ENCODE peak calls at places on chromosomes 2 and 18, in nine cellular contexts. C, M, Z, K, W, V, J, H and D are unnamed samples.

GRCh38 chr18:79523738-79524180 is 128.0 kb downstream of the NFATC1 start:
- DNase-seq in C (no peak), M (no peak), Z (peak; percentile 31), K (no peak), W (no peak), V (no peak), J (no peak), H (no peak), D (no peak)

GRCh38 chr2:144703852-144704324 is 184.0 kb upstream of the ZEB2 start:
- DNase-seq in C (peak; percentile 28), M (peak; percentile 85), Z (peak; percentile 54), K (peak; percentile 73), W (peak; percentile 78), V (no peak), J (peak; percentile 48), H (peak; percentile 32), D (peak; percentile 90)

GRCh38 chr2:195535911-195536522 is 121.0 kb upstream of the SLC39A10 start:
- DNase-seq in C (no peak), M (no peak), Z (no peak), K (no peak), W (no peak), V (no peak), J (peak; percentile 76), H (no peak), D (no peak)

GRCh38 chr2:104856086-104856972 is 2.4 kb downstream of the POU3F3 start:
- DNase-seq in C (no peak), M (no peak), Z (no peak), K (peak; percentile 61), W (no peak), V (peak; percentile 48), J (no peak), H (peak; percentile 54), D (no peak)

GRCh38 chr2:198692907-198693510 is 764.7 kb downstream of the SATB2 start:
- DNase-seq in C (no peak), M (no peak), Z (no peak), K (no peak), W (no peak), V (no peak), J (no peak), H (no peak), D (no peak)

GRCh38 chr2:60213865-60214657 is 339.4 kb downstream of the BCL11A start:
- DNase-seq in C (peak; percentile 35), M (no peak), Z (peak; percentile 70), K (no peak), W (peak; percentile 71), V (peak; percentile 56), J (no peak), H (no peak), D (no peak)

GRCh38 chr2:133680399-133681044 is 112.3 kb upstream of the NCKAP5 start:
- DNase-seq in C (no peak), M (no peak), Z (no peak), K (no peak), W (peak; percentile 7), V (no peak), J (no peak), H (no peak), D (no peak)

GRCh38 chr2:75582840-75583239 is 22.1 kb upstream of the EVA1A start:
- DNase-seq in C (no peak), M (no peak), Z (no peak), K (peak; percentile 48), W (peak; percentile 61), V (no peak), J (no peak), H (no peak), D (no peak)

GRCh38 chr2:239302808-239303557 is 97.8 kb downstream of the HDAC4 start:
- DNase-seq in C (no peak), M (no peak), Z (peak; percentile 45), K (no peak), W (no peak), V (no peak), J (peak; percentile 67), H (no peak), D (no peak)

GRCh38 chr18:6923220-6923619 is 193.7 kb downstream of the ARHGAP28 start:
- DNase-seq in C (no peak), M (no peak), Z (no peak), K (no peak), W (no peak), V (no peak), J (no peak), H (no peak), D (no peak)

GRCh38 chr18:59646228-59646945 is 50.8 kb downstream of the CCBE1 start:
- DNase-seq in C (no peak), M (no peak), Z (no peak), K (no peak), W (no peak), V (no peak), J (no peak), H (no peak), D (no peak)
- H3K4me3 ChIP-seq in C (no peak overlapping the region), M (no peak overlapping the region), Z (no peak overlapping the region), K (no peak overlapping the region), W (no peak overlapping the region), V (no peak overlapping the region), J (no peak overlapping the region), H (no peak overlapping the region), D (no peak overlapping the region)

GRCh38 chr2:85584354-85584856 is at the start of gene VAMP5:
- DNase-seq in C (peak; percentile 44), M (no peak), Z (peak; percentile 68), K (peak; percentile 32), W (no peak), V (peak; percentile 49), J (no peak), H (no peak), D (no peak)
- H3K4me3 ChIP-seq in C (peak within 1 kb of the TSS; percentile 76), M (peak within 1 kb of the TSS; percentile 69), Z (peak within 1 kb of the TSS; percentile 64), K (peak within 1 kb of the TSS; percentile 61), W (no peak within 1 kb of the TSS), V (peak within 1 kb of the TSS; percentile 35), J (peak within 1 kb of the TSS; percentile 77), H (peak within 1 kb of the TSS; percentile 51), D (peak within 1 kb of the TSS; percentile 55)

GRCh38 chr2:47554311-47554905 is 151.5 kb downstream of the MSH2 start:
- DNase-seq in C (no peak), M (no peak), Z (no peak), K (peak; percentile 32), W (no peak), V (no peak), J (no peak), H (no peak), D (no peak)
- H3K4me3 ChIP-seq in C (no peak overlapping the region), M (no peak overlapping the region), Z (no peak overlapping the region), K (no peak overlapping the region), W (no peak overlapping the region), V (no peak overlapping the region), J (no peak overlapping the region), H (no peak overlapping the region), D (no peak overlapping the region)

GRCh38 chr2:80322958-80323357 is 18.4 kb upstream of the LRRTM1 start:
- DNase-seq in C (no peak), M (no peak), Z (no peak), K (no peak), W (no peak), V (no peak), J (no peak), H (no peak), D (no peak)
- H3K4me3 ChIP-seq in C (no peak overlapping the region), M (no peak overlapping the region), Z (no peak overlapping the region), K (no peak overlapping the region), W (no peak overlapping the region), V (no peak overlapping the region), J (no peak overlapping the region), H (no peak overlapping the region), D (no peak overlapping the region)